ENCODE peak calls at places on chromosomes 3 and 15, in five cellular contexts. D is T-helper 1 cell; E is NCI-H1092; Q is stimulated activated CD8-positive, alpha-beta memory T cell treated with anti-CD3 and anti-CD28 coated beads, Interleukin-12 subunit alpha, Interleukin-12 subunit beta, amount 100 ng/mL, for 4 hours; M is GM12892. P is an unnamed sample.

GRCh38 chr3:23094890-23095462 is 108.2 kb upstream of the UBE2E2 start:
- DNase-seq in D (no peak), E (no peak), Q (no peak), M (no peak), P (no peak)

GRCh38 chr3:10464068-10464434 is 41.3 kb downstream of the ATP2B2 start:
- DNase-seq in D (no peak), E (no peak), Q (no peak), M (no peak), P (no peak)

GRCh38 chr3:196210673-196211556 is at the start of gene ZDHHC19:
- DNase-seq in D (no peak), E (no peak), Q (no peak), M (no peak), P (no peak)

GRCh38 chr15:101609742-101610627 is 42.2 kb downstream of the TM2D3 start:
- DNase-seq in D (no peak), E (no peak), Q (no peak), M (no peak), P (no peak)

GRCh38 chr15:70856177-70856883 is 2.4 kb upstream of the LARP6 start:
- DNase-seq in D (no peak), E (no peak), Q (no peak), M (no peak), P (no peak)

GRCh38 chr15:98760112-98760826 is 111.9 kb downstream of the IGF1R start:
- DNase-seq in D (no peak), E (peak; percentile 1), Q (no peak), M (no peak), P (no peak)

GRCh38 chr3:185677146-185677829 is 91.2 kb downstream of the SENP2 start:
- DNase-seq in D (peak; percentile 22), E (peak; percentile 36), Q (no peak), M (peak; percentile 52), P (no peak)

GRCh38 chr15:58748040-58748786 is 1.3 kb downstream of the ADAM10 start:
- DNase-seq in D (peak; percentile 64), E (no peak), Q (no peak), M (no peak), P (no peak)

GRCh38 chr3:16311960-16312451 is 47.0 kb downstream of the OXNAD1 start:
- DNase-seq in D (peak; percentile 86), E (no peak), Q (no peak), M (no peak), P (no peak)

GRCh38 chr15:77542491-77543001 is 90.2 kb downstream of the LINGO1 start:
- DNase-seq in D (no peak), E (no peak), Q (no peak), M (no peak), P (no peak)

GRCh38 chr15:87661481-87661880 is 595.1 kb downstream of the NTRK3 start:
- DNase-seq in D (no peak), E (no peak), Q (no peak), M (no peak), P (no peak)

GRCh38 chr3:101216710-101217457 is 103.5 kb downstream of the IMPG2 start:
- DNase-seq in D (no peak), E (no peak), Q (no peak), M (no peak), P (peak; percentile 74)

GRCh38 chr3:144189044-144189443 is 217.4 kb downstream of the DIPK2A start:
- DNase-seq in D (no peak), E (no peak), Q (no peak), M (no peak), P (no peak)

GRCh38 chr3:111831840-111832239 is 27.2 kb upstream of the PHLDB2 start:
- DNase-seq in D (peak; percentile 45), E (no peak), Q (no peak), M (no peak), P (no peak)

GRCh38 chr3:161607056-161607455 is 110.4 kb downstream of the OTOL1 start:
- DNase-seq in D (no peak), E (no peak), Q (no peak), M (no peak), P (no peak)

GRCh38 chr15:90482124-90483011 is 47.4 kb upstream of the CRTC3 start:
- DNase-seq in D (peak; percentile 40), E (peak; percentile 22), Q (no peak), M (no peak), P (peak; percentile 40)

GRCh38 chr15:88629071-88629470 is 7.9 kb downstream of the AEN start:
- DNase-seq in D (no peak), E (no peak), Q (no peak), M (no peak), P (no peak)

GRCh38 chr3:150410311-150411105 is 2.4 kb downstream of the TSC22D2 start:
- DNase-seq in D (peak; percentile 37), E (no peak), Q (no peak), M (no peak), P (peak; percentile 26)

GRCh38 chr3:107956991-107957467 is 133.8 kb downstream of the CD47 start:
- DNase-seq in D (no peak), E (no peak), Q (no peak), M (no peak), P (peak; percentile 89)

GRCh38 chr15:69145149-69145693 is 15.2 kb upstream of the GLCE start:
- DNase-seq in D (no peak), E (no peak), Q (no peak), M (no peak), P (no peak)

GRCh38 chr15:45714501-45715488 is 80.0 kb downstream of the SQOR start:
- DNase-seq in D (peak; percentile 46), E (peak; percentile 46), Q (no peak), M (no peak), P (peak; percentile 55)

GRCh38 chr3:142853270-142854163 is 35.4 kb downstream of the PCOLCE2 start:
- DNase-seq in D (no peak), E (no peak), Q (no peak), M (no peak), P (no peak)

GRCh38 chr3:53680026-53680425 is 166.2 kb downstream of the CHDH start:
- DNase-seq in D (no peak), E (peak; percentile 15), Q (no peak), M (no peak), P (peak; percentile 55)

GRCh38 chr3:8518138-8518537 is 16.5 kb downstream of the LMCD1 start:
- DNase-seq in D (no peak), E (no peak), Q (no peak), M (no peak), P (no peak)

P was measured in uterus.